ENCODE peak calls at places on chromosomes 5 and 9, in four cellular contexts. Q, Z, S and U are unnamed samples.

GRCh38 chr9:99345936-99346335 is 123.9 kb downstream of the SEC61B start:
- DNase-seq in Q (no peak), S (no peak), Z (no peak), U (no peak)

GRCh38 chr9:107270580-107270979 is 12.5 kb upstream of the RAD23B start:
- DNase-seq in Z (no peak), Q (no peak), S (no peak), U (no peak)

GRCh38 chr5:115100556-115100955 is 69.2 kb downstream of the TRIM36 start:
- DNase-seq in Q (no peak), Z (no peak), S (no peak), U (no peak)

GRCh38 chr9:126638571-126639132 is 24.9 kb downstream of the LMX1B start:
- DNase-seq in Z (no peak), Q (no peak), S (no peak), U (peak; percentile 83)

GRCh38 chr9:16794871-16795639 is 75.4 kb downstream of the BNC2 start:
- DNase-seq in Q (no peak), Z (no peak), S (no peak), U (no peak)

GRCh38 chr5:142904421-142904820 is 134.2 kb downstream of the ARHGAP26 start:
- DNase-seq in S (no peak), Z (no peak), Q (no peak), U (no peak)

GRCh38 chr5:179878222-179879002 is 19.8 kb upstream of the MRNIP start:
- DNase-seq in S (no peak), Q (no peak), Z (no peak), U (no peak)

GRCh38 chr5:180294401-180294800 is 2.5 kb upstream of the MAPK9 start:
- DNase-seq in Z (no peak), S (no peak), Q (no peak), U (no peak)

GRCh38 chr5:9188131-9188530 is 357.7 kb downstream of the SEMA5A start:
- DNase-seq in S (no peak), Q (no peak), Z (no peak), U (no peak)

GRCh38 chr5:75337366-75338021 is 474 bp downstream of the HMGCR start:
- DNase-seq in Z (no peak), Q (no peak), S (no peak), U (no peak)

GRCh38 chr5:132257131-132258101 is at the start of gene PDLIM4:
- DNase-seq in S (no peak), Q (no peak), Z (peak; percentile 84), U (peak; percentile 96)

GRCh38 chr9:80605129-80605528 is 1033.4 kb downstream of the TLE4 start:
- DNase-seq in Z (no peak), Q (peak; percentile 16), S (no peak), U (peak; percentile 4)

GRCh38 chr9:90894956-90895687 is 93.5 kb downstream of the SYK start:
- DNase-seq in Z (peak; percentile 48), Q (peak; percentile 10), S (no peak), U (peak; percentile 60)

GRCh38 chr9:14313378-14313940 is 482 bp downstream of the NFIB start:
- DNase-seq in S (no peak), Z (no peak), Q (no peak), U (no peak)

GRCh38 chr9:114006155-114006550 is 71.9 kb downstream of the AMBP start:
- DNase-seq in Q (no peak), Z (no peak), S (no peak), U (no peak)

GRCh38 chr5:83721878-83722779 is 1.5 kb upstream of the HAPLN1 start:
- DNase-seq in S (peak; percentile 66), Z (no peak), Q (peak; percentile 20), U (peak; percentile 85)

GRCh38 chr5:1846583-1846982 is 36.1 kb downstream of the IRX4 start:
- DNase-seq in S (no peak), Q (no peak), Z (no peak), U (no peak)

GRCh38 chr9:5549671-5550650 is 39.6 kb downstream of the PDCD1LG2 start:
- DNase-seq in Q (no peak), S (no peak), Z (no peak), U (no peak)

GRCh38 chr9:69207503-69207902 is 33.4 kb downstream of the TJP2 start:
- DNase-seq in Q (no peak), S (no peak), Z (no peak), U (no peak)

GRCh38 chr9:16119861-16120641 is 567.2 kb downstream of the CCDC171 start:
- DNase-seq in S (no peak), Q (no peak), Z (no peak), U (no peak)

GRCh38 chr9:97710356-97711222 is 13.4 kb upstream of the XPA start:
- DNase-seq in Q (peak; percentile 44), S (peak; percentile 47), Z (peak; percentile 77), U (peak; percentile 79)

GRCh38 chr9:32926901-32927300 is 74.5 kb downstream of the APTX start:
- DNase-seq in S (no peak), Z (no peak), Q (no peak), U (no peak)

GRCh38 chr9:126335837-126336236 is 9.2 kb downstream of the MVB12B start:
- DNase-seq in Q (no peak), S (no peak), Z (no peak), U (peak; percentile 43)

GRCh38 chr5:79237735-79238560 is 2.0 kb downstream of the JMY start:
- DNase-seq in S (no peak), Q (no peak), Z (no peak), U (no peak)

GRCh38 chr5:107253246-107253645 is 417.5 kb downstream of the EFNA5 start:
- DNase-seq in Q (no peak), S (no peak), Z (no peak), U (no peak)

GRCh38 chr5:119019431-119020348 is 31.3 kb upstream of the DTWD2 start:
- DNase-seq in Z (no peak), S (no peak), Q (no peak), U (no peak)

GRCh38 chr9:23775549-23775948 is 50.5 kb downstream of the ELAVL2 start:
- DNase-seq in Q (no peak), Z (no peak), S (no peak), U (no peak)

GRCh38 chr9:38159599-38159998 is 90.6 kb upstream of the SHB start:
- DNase-seq in S (no peak), Z (no peak), Q (no peak), U (no peak)

GRCh38 chr5:116442095-116442534 is 132.5 kb downstream of the SEMA6A start:
- DNase-seq in S (no peak), Z (no peak), Q (no peak), U (peak; percentile 49)

GRCh38 chr9:4725706-4726442 is 15.1 kb downstream of the AK3 start:
- DNase-seq in Z (no peak), S (no peak), Q (no peak), U (no peak)

GRCh38 chr9:124280176-124280691 is 22.5 kb downstream of the NEK6 start:
- DNase-seq in S (no peak), Z (no peak), Q (no peak), U (no peak)

GRCh38 chr9:109561137-109561536 is 63.0 kb upstream of the PTPN3 start:
- DNase-seq in Z (no peak), Q (no peak), S (no peak), U (no peak)

GRCh38 chr5:17189381-17190036 is 27.9 kb upstream of the BASP1 start:
- DNase-seq in S (peak; percentile 85), Q (peak; percentile 65), Z (peak; percentile 65), U (peak; percentile 58)

GRCh38 chr5:17192191-17192590 is 25.2 kb upstream of the BASP1 start:
- DNase-seq in Q (no peak), Z (no peak), S (no peak), U (no peak)

GRCh38 chr5:17190242-17190778 is 27.1 kb upstream of the BASP1 start:
- DNase-seq in Z (peak; percentile 42), S (peak; percentile 46), Q (peak; percentile 23), U (peak; percentile 35)

GRCh38 chr5:17187401-17187800 is 30.0 kb upstream of the BASP1 start:
- DNase-seq in S (no peak), Q (no peak), Z (no peak), U (no peak)

DNA sequence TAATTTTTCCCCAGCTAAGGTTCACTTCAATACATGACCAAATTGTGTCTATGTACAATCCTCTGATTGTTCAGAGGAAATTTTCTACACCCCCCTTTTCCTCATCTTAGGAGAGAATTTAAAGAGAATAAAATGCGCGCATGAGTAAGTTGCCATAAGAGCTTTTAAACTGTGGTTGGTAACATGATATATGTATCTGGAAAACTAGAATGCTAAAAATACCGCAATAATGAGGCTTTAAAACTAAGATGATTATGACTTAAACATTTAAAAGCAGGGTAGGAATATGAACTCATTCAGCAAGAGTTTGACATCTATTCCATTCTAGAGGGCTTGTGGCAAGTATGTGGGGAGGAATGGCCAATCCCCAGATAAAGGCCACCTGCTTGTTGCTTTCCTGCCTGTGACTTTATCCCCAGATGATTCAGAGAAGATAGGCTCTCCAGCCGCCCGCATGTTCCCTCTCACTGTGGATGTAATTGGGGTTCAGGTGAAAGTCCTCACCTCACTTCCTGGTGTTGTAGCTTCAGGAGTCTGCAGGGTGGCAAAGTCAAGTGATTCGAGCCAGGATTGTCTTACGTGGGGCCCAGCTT is 26.5 kb upstream of the BASP1 start:
- DNase-seq in Q (no peak), S (no peak), Z (no peak), U (no peak)
- TF ChIP-seq ELF1 in Q (no peak), S (no peak), Z (no peak), U (no peak)

GRCh38 chr9:115164511-115164974 is 46.6 kb upstream of the TNC start:
- DNase-seq in Z (no peak), Q (peak; percentile 2), S (peak; percentile 94), U (peak; percentile 15)
- TF ChIP-seq ELF1 in Z (no peak), Q (no peak), S (no peak), U (no peak)

GRCh38 chr9:117412006-117412715 is 2.7 kb downstream of the ASTN2 start:
- DNase-seq in Q (no peak), S (no peak), Z (no peak), U (peak; percentile 55)
- TF ChIP-seq ELF1 in Q (no peak), S (no peak), Z (no peak), U (no peak)

GRCh38 chr5:80739898-80740297 is 85.1 kb upstream of the DHFR start:
- DNase-seq in Q (no peak), Z (no peak), S (no peak), U (no peak)
- TF ChIP-seq ELF1 in Q (no peak), Z (no peak), S (no peak), U (no peak)

DNA sequence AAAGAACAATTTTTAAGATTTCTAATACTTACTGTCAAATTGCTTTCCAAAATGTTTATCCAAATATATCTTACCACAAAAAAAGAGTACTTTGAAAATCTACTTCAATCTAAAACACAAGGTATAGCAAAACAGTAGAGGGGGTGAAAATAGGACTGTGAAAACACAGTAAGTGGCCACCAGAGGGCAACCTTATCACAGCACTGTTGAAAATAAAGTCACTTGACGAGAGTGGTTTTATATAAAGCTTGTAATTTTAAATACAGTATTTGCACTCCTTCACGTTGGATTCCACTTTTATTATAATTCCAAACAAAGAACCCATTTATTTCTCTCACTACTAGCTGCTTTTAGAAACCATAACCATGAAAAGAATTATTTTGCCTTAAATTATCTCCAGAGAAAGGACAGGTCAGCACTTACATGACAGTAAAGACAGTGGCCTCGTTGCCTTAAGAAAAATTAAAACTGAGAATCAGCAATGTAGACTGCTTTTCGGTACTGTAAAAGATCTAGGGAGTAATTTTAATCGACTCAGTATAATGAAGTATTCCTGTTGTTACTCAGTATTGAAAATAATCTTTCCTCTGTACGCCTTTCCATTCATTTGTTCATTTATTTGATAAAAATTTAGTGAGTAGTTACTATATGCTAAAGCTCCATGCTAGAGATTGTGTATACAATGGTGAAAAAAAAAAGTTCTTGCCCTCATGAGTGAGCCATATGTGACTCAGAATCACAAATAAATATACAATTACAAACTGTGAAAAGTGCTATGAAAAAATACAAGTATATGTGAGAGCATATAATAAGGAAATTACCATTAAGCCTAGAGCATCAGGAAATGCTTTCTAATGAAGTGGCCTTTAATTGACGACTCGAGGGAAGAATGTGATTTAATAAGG is 40.0 kb upstream of the CDK5RAP2 start:
- DNase-seq in Q (peak; percentile 56), Z (peak; percentile 69), S (peak; percentile 47), U (peak; percentile 67)
- TF ChIP-seq ELF1 in Q (no peak), Z (peak; percentile 27), S (no peak), U (no peak)